ENCODE peak calls at places on chromosomes 5 and 9, in six cellular contexts. J, R, Q, C, T and K are unnamed samples.
A peak's percentile ranks its signal among the peaks of the same experiment; 100 is the strongest.

GRCh38 chr5:15521349-15521937 is 21.5 kb downstream of the FBXL7 start:
- DNase-seq in T (no peak), J (peak; percentile 29), R (no peak), Q (no peak), C (no peak), K (peak; percentile 48)

GRCh38 chr5:35856186-35857003 is at the start of gene IL7R:
- DNase-seq in C (peak; percentile 61), R (no peak), T (no peak), Q (no peak), J (peak; percentile 36), K (peak; percentile 88)

GRCh38 chr5:17443333-17444125 is 54.5 kb upstream of the TAF11L2 start:
- DNase-seq in R (no peak), J (no peak), T (no peak), C (no peak), Q (no peak), K (no peak)

GRCh38 chr9:113988385-113988784 is 89.7 kb downstream of the AMBP start:
- DNase-seq in Q (no peak), C (no peak), R (no peak), T (no peak), J (no peak), K (no peak)

GRCh38 chr9:71218774-71219173 is 97.4 kb upstream of the TRPM3 start:
- DNase-seq in R (no peak), C (no peak), T (no peak), J (no peak), Q (no peak), K (no peak)

GRCh38 chr5:1050449-1051365 is 42.1 kb downstream of the NKD2 start:
- DNase-seq in T (no peak), J (no peak), Q (no peak), C (no peak), R (no peak), K (no peak)

GRCh38 chr5:176741566-176742211 is 68.7 kb upstream of the UNC5A start:
- DNase-seq in Q (peak; percentile 26), T (no peak), R (no peak), J (no peak), C (no peak), K (no peak)

GRCh38 chr9:16267336-16268036 is 603.0 kb downstream of the BNC2 start:
- DNase-seq in R (no peak), J (peak; percentile 37), T (no peak), Q (no peak), C (peak; percentile 31), K (peak; percentile 60)

GRCh38 chr5:57764479-57765089 is 282.0 kb upstream of the ACTBL2 start:
- DNase-seq in Q (no peak), R (no peak), J (no peak), T (no peak), C (no peak), K (no peak)

GRCh38 chr9:108830292-108830691 is 25.5 kb downstream of the ACTL7B start:
- DNase-seq in J (no peak), R (no peak), C (peak; percentile 22), Q (no peak), T (no peak), K (no peak)

GRCh38 chr5:60334281-60334713 is 365.7 kb downstream of the DEPDC1B start:
- DNase-seq in C (peak; percentile 89), Q (no peak), T (no peak), R (no peak), J (peak; percentile 75), K (peak; percentile 87)

GRCh38 chr5:73774924-73775323 is 148.9 kb downstream of the ARHGEF28 start:
- DNase-seq in Q (no peak), T (no peak), J (no peak), R (no peak), C (no peak), K (no peak)

GRCh38 chr5:168198359-168198758 is 93.1 kb upstream of the WWC1 start:
- DNase-seq in T (no peak), C (no peak), Q (no peak), J (no peak), R (no peak), K (no peak)

GRCh38 chr5:368162-369084 is 46.9 kb downstream of the AHRR start:
- DNase-seq in Q (peak; percentile 41), J (peak; percentile 72), C (peak; percentile 89), T (no peak), R (no peak), K (peak; percentile 70)

GRCh38 chr5:58366461-58366860 is 93.4 kb downstream of the PLK2 start:
- DNase-seq in J (peak; percentile 4), T (no peak), Q (no peak), C (peak; percentile 11), R (no peak), K (peak; percentile 60)

GRCh38 chr9:130857864-130858730 is 23.0 kb downstream of the ABL1 start:
- DNase-seq in Q (no peak), T (no peak), C (peak; percentile 74), J (peak; percentile 91), R (no peak), K (peak; percentile 90)